ENCODE peak calls at places on chromosome 4, in five cellular contexts. S, X, I, H and T are unnamed samples.

GRCh38 chr4:1309261-1310010 is 19.7 kb downstream of the MAEA start:
- DNase-seq in S (peak; percentile 94), X (peak; percentile 88), I (no peak), H (peak; percentile 91), T (no peak)

GRCh38 chr4:186891859-186892486 is 168.3 kb upstream of the FAT1 start:
- DNase-seq in S (no peak), X (no peak), I (no peak), H (no peak), T (no peak)

GRCh38 chr4:138572007-138572406 is 329.9 kb upstream of the SLC7A11 start:
- DNase-seq in S (peak; percentile 11), X (no peak), I (no peak), H (no peak), T (no peak)

GRCh38 chr4:5808081-5808741 is 84.7 kb downstream of the CRMP1 start:
- DNase-seq in S (peak; percentile 46), X (no peak), I (no peak), H (no peak), T (no peak)

GRCh38 chr4:48436318-48436717 is 46.8 kb upstream of the SLC10A4 start:
- DNase-seq in S (no peak), X (no peak), I (no peak), H (no peak), T (no peak)

GRCh38 chr4:111027526-111027925 is 404.6 kb upstream of the PITX2 start:
- DNase-seq in S (peak; percentile 83), X (no peak), I (no peak), H (no peak), T (no peak)

GRCh38 chr4:151935411-151935810 is 174.6 kb upstream of the GATB start:
- DNase-seq in S (no peak), X (no peak), I (no peak), H (no peak), T (no peak)

GRCh38 chr4:184369871-184370270 is 104.5 kb downstream of the IRF2 start:
- DNase-seq in S (no peak), X (no peak), I (no peak), H (no peak), T (no peak)

GRCh38 chr4:26985836-26986235 is 125.2 kb downstream of the STIM2 start:
- DNase-seq in S (no peak), X (no peak), I (no peak), H (no peak), T (no peak)

GRCh38 chr4:135201081-135201480 is 999.5 kb upstream of the PABPC4L start:
- DNase-seq in S (peak; percentile 64), X (no peak), I (no peak), H (no peak), T (no peak)
- TF ChIP-seq CEBPB in S (no peak), X (no peak), I (no peak), H (no peak), T (no peak)

DNA sequence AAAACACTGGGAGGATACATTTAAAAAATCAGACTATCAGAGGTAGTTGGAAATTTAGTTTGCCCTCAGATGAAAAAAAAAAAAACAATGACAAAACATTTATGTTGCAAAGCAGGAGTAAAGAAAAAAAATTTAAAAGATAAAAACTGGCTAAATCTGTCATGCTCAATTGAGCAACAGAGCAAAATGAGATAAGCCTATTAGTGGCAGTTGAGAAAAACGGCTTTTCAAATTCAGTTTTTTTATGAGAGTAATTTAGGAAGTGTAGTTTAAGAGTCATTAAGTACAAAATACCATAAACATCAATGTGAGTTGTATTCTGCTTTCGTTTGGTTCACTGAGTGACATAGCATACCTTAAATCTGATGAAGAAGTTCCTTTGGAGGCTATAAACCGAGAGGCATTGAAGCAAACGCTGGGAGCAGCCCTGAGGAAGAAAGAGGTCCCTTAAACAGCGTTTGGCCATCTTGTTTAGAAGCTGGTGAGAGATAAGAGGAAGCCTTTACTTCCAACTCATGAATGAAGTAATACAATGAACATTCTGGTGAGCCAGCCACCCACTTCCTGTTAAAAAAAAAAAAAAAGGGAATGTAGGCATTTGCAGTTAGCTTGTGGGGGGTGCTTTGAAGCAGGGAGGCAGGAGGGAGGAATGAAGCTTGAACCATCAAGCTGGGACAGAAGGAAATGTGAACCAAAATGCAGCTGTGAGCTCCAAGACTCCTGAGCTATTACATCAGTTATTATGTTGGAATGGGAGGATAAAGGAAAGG is 132.3 kb downstream of the ZNF330 start:
- DNase-seq in S (peak; percentile 89), X (no peak), I (no peak), H (no peak), T (no peak)
- TF ChIP-seq CEBPB in S (peak; percentile 48), X (no peak), I (no peak), H (no peak), T (no peak)

GRCh38 chr4:57318694-57319093 is 208.5 kb upstream of the IGFBP7 start:
- DNase-seq in S (no peak), X (no peak), I (no peak), H (no peak), T (no peak)
- TF ChIP-seq CEBPB in S (no peak), X (no peak), I (no peak), H (no peak), T (no peak)

DNA sequence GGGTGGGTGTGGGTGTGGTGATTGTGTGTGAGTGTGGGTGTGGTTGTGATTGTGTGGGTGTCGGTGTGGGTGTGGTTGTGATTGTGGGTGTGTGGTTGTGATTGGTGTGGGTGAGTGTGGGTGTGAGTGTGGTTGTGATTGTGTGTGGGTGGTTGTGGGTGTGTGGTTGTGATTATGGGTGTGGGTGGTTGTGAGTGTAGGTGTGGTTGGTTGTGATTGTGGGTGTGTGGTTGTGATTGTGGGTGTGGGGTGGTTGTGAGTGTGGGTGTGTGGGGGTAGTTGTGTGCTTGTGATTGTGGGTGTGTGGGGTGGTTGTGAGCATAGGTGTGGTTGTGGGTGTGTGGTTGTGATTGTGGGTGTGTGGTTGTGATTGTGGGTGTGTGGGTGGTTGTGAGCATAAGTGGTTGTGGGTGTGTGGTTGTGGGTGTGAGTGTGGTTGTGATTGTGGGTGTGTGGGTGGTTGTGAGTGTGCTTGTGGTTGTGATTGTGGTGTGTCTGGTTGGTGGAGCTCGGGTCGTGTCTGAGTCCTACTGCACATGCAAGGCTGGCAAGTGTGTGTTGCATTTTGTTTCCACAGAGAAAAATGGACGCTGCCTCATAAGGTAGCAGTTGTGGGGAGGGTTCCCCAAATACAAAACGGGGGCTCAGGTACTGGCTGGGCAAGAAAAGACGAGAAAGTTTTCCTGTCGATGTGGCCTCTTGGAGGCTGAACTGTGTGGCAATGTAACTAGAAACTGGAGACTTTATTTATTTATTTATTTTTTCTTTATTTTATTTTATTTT is 116.7 kb downstream of the UBE2K start:
- DNase-seq in S (peak; percentile 25), X (no peak), I (peak; percentile 28), H (peak; percentile 43), T (peak; percentile 50)
- TF ChIP-seq CEBPB in S (peak; percentile 8), X (no peak), I (no peak), H (no peak), T (no peak)

DNA sequence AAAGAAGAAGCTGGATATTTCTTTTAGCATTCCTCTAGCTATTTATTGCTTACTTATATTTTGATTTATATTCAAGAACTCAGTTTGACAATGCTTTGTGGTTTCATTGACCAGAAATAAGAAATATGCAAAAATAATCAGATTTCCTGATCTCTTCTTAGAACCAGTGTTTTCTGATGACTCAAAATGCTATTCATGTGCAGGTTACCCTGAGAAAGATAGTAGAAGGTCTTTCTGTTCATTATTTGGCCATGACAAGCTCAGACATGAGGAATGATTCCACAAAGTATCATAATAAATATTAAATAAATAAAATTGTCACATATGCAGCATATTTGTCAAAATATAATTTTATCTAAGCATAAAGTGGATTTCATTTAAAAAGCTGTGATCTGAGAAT is 24.1 kb downstream of the ADH7 start:
- DNase-seq in S (no peak), X (no peak), I (no peak), H (no peak), T (no peak)
- TF ChIP-seq CEBPB in S (no peak), X (no peak), I (no peak), H (no peak), T (no peak)

GRCh38 chr4:155889036-155889793 is 14.3 kb upstream of the TDO2 start:
- DNase-seq in S (peak; percentile 89), X (no peak), I (no peak), H (no peak), T (no peak)
- TF ChIP-seq CEBPB in S (peak; percentile 44), X (no peak), I (no peak), H (no peak), T (no peak)

GRCh38 chr4:3219761-3220481 is 29.0 kb upstream of the MSANTD1 start:
- DNase-seq in S (no peak), X (no peak), I (no peak), H (no peak), T (no peak)
- TF ChIP-seq CEBPB in S (no peak), X (no peak), I (no peak), H (no peak), T (no peak)

GRCh38 chr4:89899157-89899556 is 4.5 kb downstream of the MMRN1 start:
- DNase-seq in S (no peak), X (no peak), I (no peak), H (no peak), T (no peak)

GRCh38 chr4:89899854-89900253 is 5.2 kb downstream of the MMRN1 start:
- DNase-seq in S (no peak), X (no peak), I (no peak), H (no peak), T (no peak)

GRCh38 chr4:89894654-89895652 is at the start of gene MMRN1:
- DNase-seq in S (no peak), X (no peak), I (no peak), H (no peak), T (no peak)

GRCh38 chr4:89897867-89898266 is 3.2 kb downstream of the MMRN1 start:
- DNase-seq in S (no peak), X (no peak), I (no peak), H (no peak), T (no peak)

DNA sequence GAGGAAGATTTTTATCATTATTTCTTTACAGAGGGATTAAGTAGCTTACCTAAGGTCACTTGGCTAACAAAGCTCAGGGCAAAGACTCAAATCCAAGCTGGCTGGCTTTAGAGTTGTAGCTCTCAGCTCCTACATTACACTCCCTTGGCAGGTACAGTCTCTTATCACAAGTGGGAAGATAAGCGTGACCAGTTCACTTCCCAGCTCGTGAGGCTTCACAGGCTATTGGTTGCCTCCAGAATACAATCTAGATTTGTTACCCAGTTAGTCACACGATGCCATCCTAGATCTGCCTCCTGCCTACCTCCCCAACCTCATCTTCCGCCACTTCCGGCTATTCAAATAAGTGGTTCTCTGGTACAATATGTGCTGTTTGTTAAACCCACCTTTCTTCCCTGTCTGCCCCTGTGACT is 3.7 kb downstream of the MMRN1 start:
- DNase-seq in S (no peak), X (no peak), I (no peak), H (no peak), T (no peak)
- TF ChIP-seq CEBPB in S (no peak), X (no peak), I (no peak), H (no peak), T (no peak)

GRCh38 chr4:100954048-100954447 is 393.3 kb downstream of the PPP3CA start:
- DNase-seq in S (no peak), X (no peak), I (no peak), H (no peak), T (no peak)
- TF ChIP-seq CEBPB in S (no peak), X (no peak), I (no peak), H (no peak), T (no peak)

DNA sequence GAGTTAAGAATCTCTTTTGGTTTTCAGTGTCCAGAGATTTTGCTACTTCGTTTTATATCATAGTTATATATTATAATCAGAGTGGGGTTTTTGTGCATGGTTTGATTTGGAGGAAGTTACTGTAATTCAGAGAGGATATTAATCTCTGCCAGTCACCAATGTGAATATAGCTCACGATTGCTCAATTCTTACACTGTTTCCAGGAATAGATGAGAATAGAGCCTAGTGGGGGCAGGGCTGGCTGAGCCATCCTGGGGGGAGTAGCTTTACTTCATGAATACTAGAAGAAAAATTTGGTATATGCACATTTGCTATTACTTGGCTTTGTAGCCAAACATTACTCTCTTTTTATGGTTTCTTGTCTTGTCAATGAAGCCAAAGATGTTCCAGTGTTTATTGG is 60.9 kb upstream of the TRPC3 start:
- DNase-seq in S (peak; percentile 55), X (no peak), I (no peak), H (no peak), T (no peak)
- TF ChIP-seq CEBPB in S (peak; percentile 85), X (peak; percentile 32), I (no peak), H (no peak), T (no peak)